ENCODE peak calls at places on chromosomes 13 and 19, in eight cellular contexts. One of them, this sample, is unnamed.
A peak's percentile ranks its signal among the peaks of the same experiment; 100 is the strongest.

GRCh38 chr13:65095118-65095517 is 2135.0 kb downstream of the PCDH9 start:
- DNase-seq in heart right ventricle: no peak
- DNase-seq in COR-L47: no peak
- DNase-seq in kidney tubule cell: no peak
- DNase-seq in effector CD4-positive, alpha-beta T cell: no peak
- DNase-seq in RCC 7860: no peak
- DNase-seq in non-pigmented ciliary epithelial cell: no peak
- DNase-seq in activated CD4-positive, CD25-positive, alpha-beta regulatory T cell: no peak
- DNase-seq in this sample: no peak

GRCh38 chr19:48102870-48103751 is 7.5 kb downstream of the PLA2G4C start:
- DNase-seq in heart right ventricle: no peak
- DNase-seq in non-pigmented ciliary epithelial cell: no peak
- DNase-seq in kidney tubule cell: peak; percentile 64
- DNase-seq in COR-L47: peak; percentile 7
- DNase-seq in activated CD4-positive, CD25-positive, alpha-beta regulatory T cell: no peak
- DNase-seq in RCC 7860: no peak
- DNase-seq in effector CD4-positive, alpha-beta T cell: peak; percentile 9
- DNase-seq in this sample: no peak

GRCh38 chr13:76972430-76972829 is 19.5 kb upstream of the CLN5 start:
- DNase-seq in RCC 7860: no peak
- DNase-seq in COR-L47: no peak
- DNase-seq in activated CD4-positive, CD25-positive, alpha-beta regulatory T cell: no peak
- DNase-seq in heart right ventricle: no peak
- DNase-seq in non-pigmented ciliary epithelial cell: no peak
- DNase-seq in effector CD4-positive, alpha-beta T cell: no peak
- DNase-seq in kidney tubule cell: no peak
- DNase-seq in this sample: no peak

GRCh38 chr19:17332677-17333581 is 1.7 kb downstream of the ANO8 start:
- DNase-seq in non-pigmented ciliary epithelial cell: no peak
- DNase-seq in activated CD4-positive, CD25-positive, alpha-beta regulatory T cell: no peak
- DNase-seq in heart right ventricle: no peak
- DNase-seq in RCC 7860: peak; percentile 18
- DNase-seq in kidney tubule cell: peak; percentile 52
- DNase-seq in effector CD4-positive, alpha-beta T cell: no peak
- DNase-seq in COR-L47: peak; percentile 42
- DNase-seq in this sample: no peak

GRCh38 chr13:46134961-46135522 is 30.2 kb upstream of the CPB2 start:
- DNase-seq in kidney tubule cell: peak; percentile 60
- DNase-seq in RCC 7860: no peak
- DNase-seq in heart right ventricle: no peak
- DNase-seq in activated CD4-positive, CD25-positive, alpha-beta regulatory T cell: no peak
- DNase-seq in non-pigmented ciliary epithelial cell: no peak
- DNase-seq in COR-L47: no peak
- DNase-seq in effector CD4-positive, alpha-beta T cell: no peak
- DNase-seq in this sample: peak; percentile 53

GRCh38 chr13:45744979-45745378 is 42.9 kb downstream of the CBY2 start:
- DNase-seq in RCC 7860: no peak
- DNase-seq in non-pigmented ciliary epithelial cell: no peak
- DNase-seq in kidney tubule cell: no peak
- DNase-seq in activated CD4-positive, CD25-positive, alpha-beta regulatory T cell: no peak
- DNase-seq in effector CD4-positive, alpha-beta T cell: no peak
- DNase-seq in COR-L47: no peak
- DNase-seq in heart right ventricle: no peak
- DNase-seq in this sample: no peak

GRCh38 chr13:101053694-101054093 is 362.6 kb downstream of the NALCN start:
- DNase-seq in RCC 7860: no peak
- DNase-seq in non-pigmented ciliary epithelial cell: no peak
- DNase-seq in effector CD4-positive, alpha-beta T cell: no peak
- DNase-seq in activated CD4-positive, CD25-positive, alpha-beta regulatory T cell: no peak
- DNase-seq in COR-L47: no peak
- DNase-seq in heart right ventricle: no peak
- DNase-seq in kidney tubule cell: no peak
- DNase-seq in this sample: no peak

GRCh38 chr19:18495204-18495911 is 26.5 kb downstream of the ELL start:
- DNase-seq in RCC 7860: no peak
- DNase-seq in kidney tubule cell: no peak
- DNase-seq in heart right ventricle: no peak
- DNase-seq in non-pigmented ciliary epithelial cell: no peak
- DNase-seq in activated CD4-positive, CD25-positive, alpha-beta regulatory T cell: no peak
- DNase-seq in COR-L47: no peak
- DNase-seq in effector CD4-positive, alpha-beta T cell: no peak
- DNase-seq in this sample: no peak

GRCh38 chr19:2479556-2480194 is 3.7 kb downstream of the GADD45B start:
- DNase-seq in effector CD4-positive, alpha-beta T cell: no peak
- DNase-seq in RCC 7860: no peak
- DNase-seq in heart right ventricle: no peak
- DNase-seq in non-pigmented ciliary epithelial cell: no peak
- DNase-seq in activated CD4-positive, CD25-positive, alpha-beta regulatory T cell: no peak
- DNase-seq in COR-L47: no peak
- DNase-seq in kidney tubule cell: no peak
- DNase-seq in this sample: no peak

GRCh38 chr19:37930416-37930815 is 23.4 kb downstream of the SIPA1L3 start:
- DNase-seq in non-pigmented ciliary epithelial cell: no peak
- DNase-seq in heart right ventricle: no peak
- DNase-seq in COR-L47: no peak
- DNase-seq in kidney tubule cell: peak; percentile 77
- DNase-seq in RCC 7860: peak; percentile 27
- DNase-seq in activated CD4-positive, CD25-positive, alpha-beta regulatory T cell: no peak
- DNase-seq in effector CD4-positive, alpha-beta T cell: no peak
- DNase-seq in this sample: no peak

GRCh38 chr13:101115762-101116161 is 300.5 kb downstream of the NALCN start:
- DNase-seq in COR-L47: no peak
- DNase-seq in RCC 7860: no peak
- DNase-seq in activated CD4-positive, CD25-positive, alpha-beta regulatory T cell: no peak
- DNase-seq in effector CD4-positive, alpha-beta T cell: no peak
- DNase-seq in kidney tubule cell: peak; percentile 5
- DNase-seq in heart right ventricle: no peak
- DNase-seq in non-pigmented ciliary epithelial cell: no peak
- DNase-seq in this sample: no peak

GRCh38 chr13:110006304-110006703 is 219.9 kb upstream of the IRS2 start:
- DNase-seq in kidney tubule cell: peak; percentile 89
- DNase-seq in heart right ventricle: no peak
- DNase-seq in COR-L47: peak; percentile 36
- DNase-seq in RCC 7860: peak; percentile 99
- DNase-seq in activated CD4-positive, CD25-positive, alpha-beta regulatory T cell: no peak
- DNase-seq in non-pigmented ciliary epithelial cell: no peak
- DNase-seq in effector CD4-positive, alpha-beta T cell: no peak
- DNase-seq in this sample: no peak

GRCh38 chr13:38607136-38607535 is 79.7 kb upstream of the FREM2 start:
- DNase-seq in heart right ventricle: no peak
- DNase-seq in activated CD4-positive, CD25-positive, alpha-beta regulatory T cell: no peak
- DNase-seq in COR-L47: no peak
- DNase-seq in kidney tubule cell: no peak
- DNase-seq in effector CD4-positive, alpha-beta T cell: no peak
- DNase-seq in RCC 7860: no peak
- DNase-seq in non-pigmented ciliary epithelial cell: no peak
- DNase-seq in this sample: no peak

GRCh38 chr19:56080669-56081401 is 40.3 kb downstream of the ZNF787 start:
- DNase-seq in kidney tubule cell: peak; percentile 80
- DNase-seq in RCC 7860: peak; percentile 12
- DNase-seq in COR-L47: peak; percentile 68
- DNase-seq in activated CD4-positive, CD25-positive, alpha-beta regulatory T cell: peak; percentile 15
- DNase-seq in heart right ventricle: peak; percentile 83
- DNase-seq in effector CD4-positive, alpha-beta T cell: peak; percentile 49
- DNase-seq in non-pigmented ciliary epithelial cell: peak; percentile 30
- DNase-seq in this sample: peak; percentile 76

GRCh38 chr19:42428676-42429075 is 1.5 kb upstream of the LIPE start:
- DNase-seq in activated CD4-positive, CD25-positive, alpha-beta regulatory T cell: no peak
- DNase-seq in RCC 7860: no peak
- DNase-seq in heart right ventricle: no peak
- DNase-seq in kidney tubule cell: no peak
- DNase-seq in COR-L47: no peak
- DNase-seq in effector CD4-positive, alpha-beta T cell: no peak
- DNase-seq in non-pigmented ciliary epithelial cell: no peak
- DNase-seq in this sample: no peak

This sample was measured in mucosa of gallbladder.